ENCODE peak calls at places on chromosomes 5 and 9, in seven cellular contexts. I is NT2/D1, K is ovary, Y is foreskin keratinocyte, D is Panc1, L is heart right ventricle, G is cardiac muscle cell. W is an unnamed sample.

GRCh38 chr5:72108200-72109050 is 1.1 kb downstream of the MAP1B start:
- DNase-seq in D (no peak), L (peak; percentile 82), I (peak; percentile 49), Y (peak; percentile 56), K (peak; percentile 75), G (peak; percentile 92), W (peak; percentile 64)

GRCh38 chr5:58545912-58546311 is 37.0 kb upstream of the RAB3C start:
- DNase-seq in G (no peak), K (no peak), D (no peak), Y (no peak), L (no peak), I (no peak), W (no peak)

GRCh38 chr5:87210743-87211142 is 56.9 kb upstream of the RASA1 start:
- DNase-seq in L (no peak), K (no peak), I (no peak), G (no peak), Y (peak; percentile 78), D (no peak), W (no peak)

GRCh38 chr9:121288874-121289553 is 21.1 kb downstream of the GSN start:
- DNase-seq in G (peak; percentile 78), I (peak; percentile 82), L (peak; percentile 60), Y (peak; percentile 92), D (no peak), K (peak; percentile 86), W (peak; percentile 34)

GRCh38 chr9:138080979-138081378 is 203.4 kb downstream of the CACNA1B start:
- DNase-seq in D (no peak), Y (no peak), K (no peak), L (no peak), G (no peak), I (no peak), W (no peak)

GRCh38 chr5:75566710-75567309 is 44.4 kb upstream of the ANKDD1B start:
- DNase-seq in G (peak; percentile 31), D (peak; percentile 86), I (peak; percentile 20), L (peak; percentile 21), Y (peak; percentile 86), K (no peak), W (no peak)

GRCh38 chr5:179801304-179802206 is 5.1 kb downstream of the MGAT4B start:
- DNase-seq in K (peak; percentile 73), Y (peak; percentile 26), I (no peak), G (peak; percentile 81), D (no peak), L (peak; percentile 70), W (peak; percentile 76)

GRCh38 chr5:16975950-16976624 is 40.0 kb upstream of the MYO10 start:
- DNase-seq in K (no peak), I (no peak), L (no peak), G (no peak), D (no peak), Y (no peak), W (no peak)

GRCh38 chr9:80885894-80886293 is 803.5 kb downstream of the TLE1 start:
- DNase-seq in G (no peak), Y (no peak), L (peak; percentile 8), D (no peak), I (no peak), K (peak; percentile 36), W (no peak)

GRCh38 chr9:129273136-129273895 is 95.3 kb upstream of the IER5L start:
- DNase-seq in K (no peak), L (peak; percentile 1), I (no peak), Y (no peak), D (no peak), G (no peak), W (no peak)

GRCh38 chr5:21807953-21808352 is 1045.2 kb downstream of the CDH12 start:
- DNase-seq in L (no peak), D (no peak), I (no peak), Y (peak; percentile 61), K (no peak), G (no peak), W (no peak)

GRCh38 chr5:32157078-32157477 is 17.0 kb downstream of the GOLPH3 start:
- DNase-seq in I (no peak), L (no peak), K (no peak), D (no peak), G (no peak), Y (no peak), W (no peak)
- H3K27me3 ChIP-seq in I (no peaks in the 10 kb centered on the region), L (no peaks in the 10 kb centered on the region), K (no peaks in the 10 kb centered on the region), D (no peaks in the 10 kb centered on the region), G (no peaks in the 10 kb centered on the region), Y (no peaks in the 10 kb centered on the region), W (no peaks in the 10 kb centered on the region)

GRCh38 chr9:126612813-126613641 is 701 bp upstream of the LMX1B start:
- DNase-seq in Y (no peak), G (no peak), L (no peak), K (no peak), I (no peak), D (no peak), W (no peak)

GRCh38 chr9:126613656-126614055 is at the start of gene LMX1B:
- DNase-seq in I (no peak), K (no peak), D (no peak), L (peak; percentile 44), G (peak; percentile 67), Y (no peak), W (no peak)

GRCh38 chr9:126612329-126612812 is 1.4 kb upstream of the LMX1B start:
- DNase-seq in Y (no peak), D (no peak), K (no peak), G (no peak), I (no peak), L (no peak), W (no peak)

GRCh38 chr9:126611188-126611587 is 2.5 kb upstream of the LMX1B start:
- DNase-seq in Y (no peak), I (no peak), G (no peak), K (no peak), L (no peak), D (no peak), W (no peak)

DNA sequence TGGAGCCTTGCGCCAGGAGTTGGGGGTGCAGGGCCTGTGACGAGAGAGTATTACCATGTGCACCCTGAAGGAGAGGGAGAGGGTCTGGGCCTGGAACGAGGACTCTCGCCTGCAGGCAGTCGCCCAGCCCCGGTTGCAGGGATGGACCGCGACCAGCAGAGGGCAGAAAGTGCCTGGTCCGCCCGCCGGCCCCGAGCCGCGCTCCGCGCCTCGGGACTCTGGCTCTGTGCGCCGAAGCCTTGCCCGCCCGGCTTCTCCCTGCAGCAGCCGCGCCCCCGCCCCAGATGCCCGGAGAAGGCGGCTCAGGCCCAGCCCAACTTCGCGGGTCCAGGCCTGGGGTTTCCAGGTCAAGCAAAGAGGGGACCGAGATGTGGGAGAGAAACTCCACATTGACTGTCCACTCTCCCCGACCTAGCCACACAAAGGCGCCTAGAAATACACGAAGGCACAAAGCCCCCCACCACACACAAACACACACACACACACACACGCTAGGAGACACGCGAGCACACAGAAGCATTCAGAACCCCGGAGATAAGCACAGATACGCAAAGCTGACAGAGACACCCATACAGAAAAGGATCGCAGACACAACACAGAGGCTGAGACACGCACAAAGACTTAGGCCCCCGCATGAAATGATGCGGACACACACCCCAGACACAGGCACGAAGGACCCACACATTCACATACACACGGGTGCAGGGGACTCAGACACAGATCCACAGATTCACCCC is 2.0 kb upstream of the LMX1B start:
- DNase-seq in L (peak; percentile 71), I (peak; percentile 70), G (peak; percentile 90), Y (no peak), D (peak; percentile 18), K (peak; percentile 76), W (peak; percentile 27)
- H3K27me3 ChIP-seq in L (peaks cover 78% of the 10 kb centered on the region), I (peaks cover 94% of the 10 kb centered on the region), G (peaks cover 99% of the 10 kb centered on the region), Y (peaks cover 76% of the 10 kb centered on the region), D (no peaks in the 10 kb centered on the region), K (no peaks in the 10 kb centered on the region), W (peaks cover 78% of the 10 kb centered on the region)

GRCh38 chr5:135545115-135545514 is 9.4 kb upstream of the NEUROG1 start:
- DNase-seq in D (no peak), I (no peak), K (no peak), Y (no peak), G (no peak), L (no peak), W (no peak)
- H3K27me3 ChIP-seq in D (peaks cover 23% of the 10 kb centered on the region), I (peaks cover 100% of the 10 kb centered on the region), K (no peaks in the 10 kb centered on the region), Y (peaks cover 97% of the 10 kb centered on the region), G (peaks cover 100% of the 10 kb centered on the region), L (peaks cover 98% of the 10 kb centered on the region), W (peaks cover 67% of the 10 kb centered on the region)

DNA sequence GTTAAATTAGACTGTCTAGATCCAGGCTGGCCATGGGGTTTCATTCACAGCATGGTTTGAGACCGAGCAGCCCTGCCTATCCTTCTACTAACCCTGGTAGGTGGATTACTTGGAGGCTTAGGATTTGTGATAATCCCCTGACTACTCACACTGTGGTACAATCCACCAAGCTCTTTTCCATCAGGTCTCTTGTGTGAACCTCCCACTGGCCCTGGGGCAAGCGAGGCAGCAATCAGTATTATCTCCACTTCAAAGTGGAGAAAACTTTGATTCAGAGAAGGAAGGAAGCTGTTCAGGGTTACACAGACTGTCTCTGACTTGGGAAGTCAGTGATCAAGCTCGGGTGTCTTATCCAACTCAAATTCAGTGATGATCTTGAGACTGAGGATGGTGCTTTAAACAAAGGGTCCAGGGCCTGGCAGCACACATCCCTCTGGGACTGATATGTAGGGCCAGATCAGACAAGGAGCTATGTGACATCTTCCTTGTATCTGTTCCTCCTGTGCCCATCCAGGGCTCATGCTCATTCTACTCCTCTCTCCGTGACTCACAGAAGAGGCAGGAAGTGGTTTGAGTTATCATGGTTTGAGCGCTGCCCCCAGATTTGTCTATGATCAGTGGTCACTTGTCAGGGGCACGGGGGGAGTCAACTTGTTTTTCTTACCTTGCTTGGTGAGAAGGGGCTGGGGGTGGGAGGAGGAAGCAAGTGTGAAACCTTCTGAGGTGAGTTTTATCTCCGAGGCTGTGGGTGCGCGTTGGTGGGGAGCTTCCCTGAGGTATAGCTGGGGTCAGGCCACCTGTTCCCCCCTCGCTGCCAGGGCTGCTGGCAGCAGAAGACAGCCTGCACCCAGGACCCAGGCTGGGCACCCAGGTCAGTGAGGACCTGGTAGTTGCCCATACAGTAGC is 48.6 kb downstream of the RGS3 start:
- DNase-seq in K (no peak), I (no peak), D (no peak), L (no peak), Y (no peak), G (no peak), W (no peak)
- H3K27me3 ChIP-seq in K (no peaks in the 10 kb centered on the region), I (no peaks in the 10 kb centered on the region), D (no peaks in the 10 kb centered on the region), L (no peaks in the 10 kb centered on the region), Y (peaks cover 2% of the 10 kb centered on the region), G (no peaks in the 10 kb centered on the region), W (no peaks in the 10 kb centered on the region)

GRCh38 chr5:132827943-132828673 is 2.3 kb downstream of the SHROOM1 start:
- DNase-seq in Y (no peak), D (no peak), I (no peak), K (no peak), L (no peak), G (no peak), W (no peak)
- H3K27me3 ChIP-seq in Y (peaks cover 9% of the 10 kb centered on the region), D (no peaks in the 10 kb centered on the region), I (peaks cover 52% of the 10 kb centered on the region), K (no peaks in the 10 kb centered on the region), L (no peaks in the 10 kb centered on the region), G (peaks cover 70% of the 10 kb centered on the region), W (no peaks in the 10 kb centered on the region)